ENCODE peak calls at places on chromosome 17, in six cellular contexts. F is stimulated activated CD8-positive, alpha-beta memory T cell treated with anti-CD3 and anti-CD28 coated beads, Interleukin-7, amount 100 ng/mL, for 1 hour; T is heart right ventricle; O is NCI-H187; K is Karpas-422; M is progenitor cell of endocrine pancreas. V is an unnamed sample.

GRCh38 chr17:15233022-15233805 is 31.9 kb downstream of the PMP22 start:
- DNase-seq in O (no peak), F (no peak), T (no peak), K (peak; percentile 61), M (no peak), V (peak; percentile 79)

GRCh38 chr17:78214706-78215061 is 631 bp downstream of the BIRC5 start:
- DNase-seq in T (no peak), M (no peak), F (no peak), O (no peak), K (no peak), V (peak; percentile 36)

GRCh38 chr17:74176546-74177001 is 26.9 kb upstream of the RPL38 start:
- DNase-seq in M (peak; percentile 60), T (peak; percentile 51), F (peak; percentile 14), O (peak; percentile 9), K (peak; percentile 85), V (peak; percentile 71)

GRCh38 chr17:8142158-8142886 is 9.9 kb downstream of the PER1 start:
- DNase-seq in K (no peak), T (no peak), M (no peak), O (no peak), F (no peak), V (no peak)

GRCh38 chr17:35801583-35802224 is 6.3 kb upstream of the MMP28 start:
- DNase-seq in K (no peak), M (no peak), O (no peak), T (peak; percentile 78), F (no peak), V (no peak)

GRCh38 chr17:79949646-79950292 is 85.9 kb downstream of the TBC1D16 start:
- DNase-seq in K (no peak), O (no peak), F (no peak), M (no peak), T (no peak), V (no peak)

GRCh38 chr17:39781814-39782213 is 44.1 kb downstream of the GRB7 start:
- DNase-seq in T (no peak), O (no peak), M (no peak), K (peak; percentile 39), F (no peak), V (no peak)

GRCh38 chr17:21029032-21029431 is 13.8 kb downstream of the USP22 start:
- DNase-seq in O (no peak), F (no peak), T (no peak), M (no peak), K (no peak), V (peak; percentile 87)

GRCh38 chr17:43418441-43419374 is 19.9 kb downstream of the ARL4D start:
- DNase-seq in K (no peak), F (no peak), O (no peak), T (no peak), M (no peak), V (peak; percentile 96)

GRCh38 chr17:61425682-61426481 is 26.2 kb downstream of the TBX2 start:
- DNase-seq in K (peak; percentile 56), T (no peak), O (no peak), M (no peak), F (no peak), V (peak; percentile 48)

GRCh38 chr17:266219-266618 is 84.8 kb upstream of the DOC2B start:
- DNase-seq in M (peak; percentile 3), F (no peak), O (no peak), T (no peak), K (no peak), V (no peak)

GRCh38 chr17:44374306-44375195 is 10.9 kb upstream of the FAM171A2 start:
- DNase-seq in M (no peak), O (no peak), F (no peak), T (no peak), K (no peak), V (no peak)

GRCh38 chr17:17300624-17301568 is 2.3 kb upstream of the NT5M start:
- DNase-seq in T (peak; percentile 25), O (no peak), M (peak; percentile 51), K (peak; percentile 80), F (peak; percentile 25), V (peak; percentile 68)

GRCh38 chr17:75077490-75078096 is 10.2 kb upstream of the SLC16A5 start:
- DNase-seq in F (peak; percentile 8), M (no peak), K (peak; percentile 68), T (peak; percentile 78), O (no peak), V (no peak)

GRCh38 chr17:28317099-28317964 is 1.7 kb upstream of the TMEM97 start:
- DNase-seq in O (no peak), K (no peak), M (no peak), T (no peak), F (no peak), V (no peak)

GRCh38 chr17:75736173-75736835 is 15.0 kb downstream of the ITGB4 start:
- DNase-seq in F (no peak), K (no peak), O (no peak), T (no peak), M (no peak), V (no peak)

GRCh38 chr17:15266325-15266950 is 1.3 kb upstream of the PMP22 start:
- DNase-seq in F (no peak), T (no peak), M (no peak), K (no peak), O (no peak), V (no peak)

GRCh38 chr17:72408641-72409040 is 287.8 kb downstream of the SOX9 start:
- DNase-seq in M (no peak), T (no peak), F (no peak), K (no peak), O (no peak), V (no peak)

GRCh38 chr17:45688820-45689219 is 95.3 kb upstream of the CRHR1 start:
- DNase-seq in O (no peak), K (no peak), F (no peak), T (no peak), M (no peak), V (no peak)

GRCh38 chr17:40539711-40540411 is 25.4 kb downstream of the CCR7 start:
- DNase-seq in T (no peak), K (no peak), M (no peak), F (no peak), O (no peak), V (no peak)

GRCh38 chr17:4397840-4398239 is 31.4 kb upstream of the UBE2G1 start:
- DNase-seq in O (no peak), K (no peak), T (no peak), F (no peak), M (no peak), V (no peak)

GRCh38 chr17:82926716-82927115 is 86.9 kb upstream of the ZNF750 start:
- DNase-seq in T (no peak), F (no peak), O (no peak), K (no peak), M (no peak), V (no peak)

GRCh38 chr17:39212841-39213480 is 12.8 kb downstream of the STAC2 start:
- DNase-seq in K (no peak), M (no peak), T (peak; percentile 18), F (no peak), O (no peak), V (no peak)

GRCh38 chr17:8707591-8708453 is 36.8 kb downstream of the CCDC42 start:
- DNase-seq in O (no peak), K (no peak), M (no peak), T (peak; percentile 29), F (no peak), V (no peak)

GRCh38 chr17:80377798-80378197 is 37.2 kb upstream of the ENDOV start:
- DNase-seq in M (no peak), F (no peak), K (no peak), O (no peak), T (no peak), V (no peak)

GRCh38 chr17:286571-286970 is 66.0 kb downstream of the RPH3AL start:
- DNase-seq in F (no peak), O (no peak), M (no peak), K (no peak), T (no peak), V (no peak)

GRCh38 chr17:77182205-77182604 is 41.4 kb downstream of the SEC14L1 start:
- DNase-seq in M (no peak), T (no peak), K (no peak), F (no peak), O (no peak), V (no peak)

GRCh38 chr17:72270530-72270929 is 149.7 kb downstream of the SOX9 start:
- DNase-seq in F (no peak), K (no peak), M (no peak), T (peak; percentile 11), O (no peak), V (peak; percentile 70)

GRCh38 chr17:31266042-31266441 is 31.0 kb downstream of the OMG start:
- DNase-seq in O (no peak), K (peak; percentile 55), T (no peak), F (no peak), M (no peak), V (peak; percentile 41)